ENCODE peak calls at places on chromosomes 12 and 14, in nine cellular contexts. Z, B, F, J, V, S, W, A and R are unnamed samples.

GRCh38 chr12:32437095-32437515 is 37.7 kb downstream of the FGD4 start:
- DNase-seq in Z (no peak), F (peak), B (no peak), A (peak), W (peak), V (no peak), J (peak), S (no peak), R (no peak)

GRCh38 chr12:105921872-105922669 is 216.7 kb downstream of the NUAK1 start:
- DNase-seq in Z (no peak), A (no peak), B (no peak), W (no peak), J (peak), F (no peak), S (no peak), V (no peak), R (no peak)

GRCh38 chr14:82482345-82482744 is 948.7 kb upstream of the SEL1L start:
- DNase-seq in A (no peak), J (no peak), F (no peak), S (no peak), B (no peak), V (no peak), W (no peak), Z (no peak), R (no peak)

GRCh38 chr12:2234951-2235350 is 182.2 kb downstream of the CACNA1C start:
- DNase-seq in F (no peak), J (no peak), V (no peak), B (no peak), S (no peak), A (no peak), Z (no peak), W (no peak), R (no peak)

GRCh38 chr12:127270193-127270592 is 996.8 kb upstream of the TMEM132C start:
- DNase-seq in B (no peak), Z (no peak), S (no peak), F (no peak), A (no peak), V (no peak), J (peak), W (no peak), R (peak)

GRCh38 chr14:36756221-36756620 is 94.6 kb downstream of the PAX9 start:
- DNase-seq in V (no peak), B (no peak), A (no peak), W (no peak), J (no peak), S (no peak), Z (no peak), F (no peak), R (no peak)

GRCh38 chr12:66755727-66756395 is 77.0 kb upstream of the GRIP1 start:
- DNase-seq in F (no peak), J (no peak), A (no peak), Z (no peak), S (no peak), V (no peak), B (no peak), W (no peak), R (peak)

GRCh38 chr12:132638541-132639408 is 20.2 kb downstream of the P2RX2 start:
- DNase-seq in W (peak), Z (no peak), S (peak), J (peak), B (peak), F (no peak), A (peak), V (no peak), R (no peak)

GRCh38 chr12:51368640-51369517 is 22.3 kb downstream of the GALNT6 start:
- DNase-seq in W (no peak), J (no peak), V (peak), Z (peak), B (peak), S (no peak), A (no peak), F (no peak), R (no peak)

GRCh38 chr12:125121095-125121494 is 55.9 kb downstream of the AACS start:
- DNase-seq in W (no peak), A (no peak), S (no peak), V (no peak), B (no peak), J (no peak), Z (no peak), F (no peak), R (no peak)

GRCh38 chr12:82047480-82047879 is 288.3 kb upstream of the PPFIA2 start:
- DNase-seq in V (no peak), J (no peak), F (no peak), Z (no peak), S (no peak), W (no peak), B (no peak), A (no peak), R (peak)

GRCh38 chr14:98498019-98498885 is 773.7 kb downstream of the BCL11B start:
- DNase-seq in J (no peak), Z (no peak), A (no peak), B (no peak), F (no peak), V (no peak), W (no peak), S (no peak), R (no peak)

GRCh38 chr12:106106129-106106566 is 32.6 kb downstream of the NUAK1 start:
- DNase-seq in Z (no peak), W (no peak), V (no peak), F (no peak), J (peak), S (peak), A (no peak), B (no peak), R (no peak)

GRCh38 chr12:119710941-119711551 is 43.1 kb downstream of the PRKAB1 start:
- DNase-seq in A (no peak), V (no peak), S (no peak), W (no peak), F (no peak), B (peak), Z (no peak), J (no peak), R (no peak)

GRCh38 chr14:20110438-20110837 is at the start of gene OR4K17:
- DNase-seq in F (no peak), V (no peak), W (no peak), B (no peak), S (no peak), A (no peak), J (no peak), Z (no peak), R (no peak)

GRCh38 chr12:18492372-18493025 is 231.2 kb downstream of the PIK3C2G start:
- DNase-seq in V (no peak), W (no peak), J (no peak), S (no peak), A (no peak), B (no peak), F (no peak), Z (no peak), R (no peak)

GRCh38 chr12:26787125-26787495 is 45.9 kb downstream of the ITPR2 start:
- DNase-seq in B (no peak), F (no peak), Z (no peak), A (no peak), V (no peak), S (peak), W (no peak), J (no peak), R (no peak)

GRCh38 chr12:46373303-46374182 is 970 bp upstream of the SLC38A2 start:
- DNase-seq in B (peak), Z (no peak), W (peak), A (no peak), J (no peak), V (peak), F (no peak), S (peak), R (no peak)

GRCh38 chr14:36241183-36241582 is 64.7 kb upstream of the PTCSC3 start:
- DNase-seq in A (no peak), V (no peak), Z (no peak), B (no peak), J (no peak), W (no peak), S (no peak), F (no peak), R (no peak)

GRCh38 chr14:24261256-24261968 is 1.6 kb downstream of the TGM1 start:
- DNase-seq in A (no peak), J (no peak), Z (no peak), S (no peak), W (no peak), F (no peak), B (no peak), V (no peak), R (no peak)

GRCh38 chr12:130878193-130879185 is 6.6 kb downstream of the RAN start:
- DNase-seq in Z (no peak), J (no peak), F (no peak), S (no peak), V (peak), W (no peak), A (no peak), B (peak), R (peak)

GRCh38 chr14:72907886-72908285 is 14.0 kb upstream of the DPF3 start:
- DNase-seq in B (no peak), J (no peak), F (no peak), V (peak), W (no peak), A (no peak), S (no peak), Z (no peak), R (no peak)

GRCh38 chr14:61218765-61219164 is 62.4 kb downstream of the TMEM30B start:
- DNase-seq in B (peak), A (no peak), F (no peak), S (peak), J (no peak), V (no peak), Z (no peak), W (no peak), R (no peak)

GRCh38 chr14:89899917-89900680 is 54.4 kb downstream of the EFCAB11 start:
- DNase-seq in A (no peak), J (no peak), W (peak), B (peak), V (peak), F (peak), Z (no peak), S (peak), R (no peak)

GRCh38 chr12:27226319-27226984 is 17.6 kb upstream of the STK38L start:
- DNase-seq in S (no peak), W (peak), A (no peak), V (no peak), F (no peak), Z (no peak), J (no peak), B (no peak), R (no peak)

GRCh38 chr12:75260316-75260715 is 50.7 kb upstream of the KCNC2 start:
- DNase-seq in J (no peak), A (no peak), Z (no peak), W (no peak), S (no peak), B (no peak), F (no peak), V (no peak), R (no peak)

GRCh38 chr14:75303415-75303814 is 24.8 kb downstream of the FOS start:
- DNase-seq in F (peak), V (peak), A (no peak), S (peak), W (peak), B (peak), Z (no peak), J (peak), R (peak)

GRCh38 chr12:112524676-112525425 is 106.1 kb downstream of the PTPN11 start:
- DNase-seq in J (peak), V (no peak), W (no peak), B (peak), S (no peak), A (no peak), F (no peak), Z (no peak), R (no peak)

GRCh38 chr12:28780096-28780495 is 369.0 kb upstream of the FAR2 start:
- DNase-seq in W (peak), F (no peak), S (no peak), V (no peak), B (no peak), A (peak), J (peak), Z (no peak), R (no peak)

GRCh38 chr12:115261691-115262398 is 577.9 kb upstream of the TBX3 start:
- DNase-seq in J (peak), B (no peak), F (no peak), A (no peak), V (no peak), Z (no peak), S (no peak), W (peak), R (no peak)

GRCh38 chr12:120055639-120056038 is 60.9 kb downstream of the RAB35 start:
- DNase-seq in B (no peak), A (no peak), Z (no peak), S (no peak), F (no peak), J (peak), W (peak), V (no peak), R (peak)

GRCh38 chr14:38755036-38755435 is 348.0 kb downstream of the SEC23A start:
- DNase-seq in A (no peak), W (no peak), Z (no peak), B (peak), J (no peak), S (no peak), V (no peak), F (no peak), R (no peak)

GRCh38 chr14:63717704-63718103 is 10.2 kb downstream of the SGPP1 start:
- DNase-seq in W (no peak), V (no peak), F (peak), A (no peak), Z (no peak), B (peak), S (peak), J (peak), R (no peak)

GRCh38 chr12:47882796-47883546 is 21.8 kb downstream of the VDR start:
- DNase-seq in J (no peak), Z (peak), F (no peak), S (peak), A (no peak), B (peak), W (no peak), V (no peak), R (no peak)

GRCh38 chr12:15956413-15957185 is 45.5 kb downstream of the DERA start:
- DNase-seq in S (no peak), B (no peak), A (no peak), Z (no peak), F (peak), V (no peak), J (no peak), W (no peak), R (no peak)

GRCh38 chr12:91225316-91225715 is 42.7 kb upstream of the DCN start:
- DNase-seq in S (no peak), A (no peak), J (no peak), F (no peak), B (no peak), V (no peak), W (no peak), Z (no peak), R (no peak)

GRCh38 chr12:109885616-109886015 is 5.3 kb upstream of the GLTP start:
- DNase-seq in A (no peak), B (no peak), S (no peak), J (peak), V (no peak), Z (no peak), F (no peak), W (no peak), R (no peak)

GRCh38 chr12:128771681-128772080 is 52.1 kb downstream of the SLC15A4 start:
- DNase-seq in A (no peak), S (no peak), B (no peak), V (no peak), J (no peak), Z (no peak), F (no peak), W (peak), R (peak)

GRCh38 chr14:69055125-69055524 is 76.0 kb upstream of the ACTN1 start:
- DNase-seq in F (no peak), A (no peak), Z (no peak), J (no peak), V (no peak), B (no peak), W (no peak), S (no peak), R (no peak)

GRCh38 chr14:69055973-69056372 is 76.9 kb upstream of the ACTN1 start:
- DNase-seq in W (no peak), S (no peak), J (no peak), A (no peak), F (no peak), B (no peak), Z (no peak), V (no peak), R (no peak)

GRCh38 chr14:69054030-69054429 is 74.9 kb upstream of the ACTN1 start:
- DNase-seq in A (no peak), J (no peak), F (no peak), S (no peak), W (no peak), B (no peak), V (no peak), Z (no peak), R (no peak)

GRCh38 chr14:69059658-69060648 is 80.9 kb upstream of the ACTN1 start:
- DNase-seq in W (no peak), F (no peak), S (no peak), A (no peak), V (no peak), B (no peak), J (peak), Z (no peak), R (no peak)

DNA sequence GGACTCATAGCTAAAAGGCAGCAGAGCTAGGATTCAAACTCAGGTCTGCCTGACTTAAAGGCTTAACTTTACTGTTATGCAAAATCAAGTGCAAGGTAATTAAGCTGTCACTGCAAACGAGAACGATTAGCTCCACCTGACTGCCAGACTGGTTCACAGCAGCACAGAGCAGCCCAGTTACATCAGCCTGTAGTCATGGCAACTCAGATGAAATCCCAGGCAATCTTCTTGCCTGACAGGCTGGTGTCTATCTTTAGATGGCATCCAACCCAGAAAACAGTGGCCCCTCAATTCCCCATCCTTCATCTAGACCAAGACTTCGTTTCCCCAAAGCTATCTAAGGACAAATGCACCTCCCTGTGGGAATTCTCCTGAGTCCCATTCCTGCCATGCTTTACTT is 77.3 kb upstream of the ACTN1 start:
- DNase-seq in J (no peak), V (no peak), W (no peak), S (peak), F (peak), Z (no peak), A (no peak), B (peak), R (peak)
- TF ChIP-seq REST in J (no peak), V (no peak), W (no peak), S (no peak), F (no peak), Z (no peak), A (no peak), B (no peak), R (no peak)

GRCh38 chr12:40105515-40106201 is at the start of gene SLC2A13:
- DNase-seq in B (peak), S (peak), A (no peak), W (peak), F (peak), V (peak), Z (no peak), J (peak), R (peak)
- TF ChIP-seq CTCF in B (no peak), S (no peak), A (no peak), W (no peak), F (no peak), V (no peak), Z (no peak), J (no peak), R (no peak)

GRCh38 chr14:93543766-93544165 is 113.0 kb downstream of the UNC79 start:
- DNase-seq in V (peak), B (peak), Z (no peak), S (peak), F (peak), J (peak), A (no peak), W (peak), R (no peak)
- TF ChIP-seq REST in V (no peak), B (no peak), Z (no peak), S (no peak), F (no peak), J (no peak), A (no peak), W (no peak), R (no peak)

DNA sequence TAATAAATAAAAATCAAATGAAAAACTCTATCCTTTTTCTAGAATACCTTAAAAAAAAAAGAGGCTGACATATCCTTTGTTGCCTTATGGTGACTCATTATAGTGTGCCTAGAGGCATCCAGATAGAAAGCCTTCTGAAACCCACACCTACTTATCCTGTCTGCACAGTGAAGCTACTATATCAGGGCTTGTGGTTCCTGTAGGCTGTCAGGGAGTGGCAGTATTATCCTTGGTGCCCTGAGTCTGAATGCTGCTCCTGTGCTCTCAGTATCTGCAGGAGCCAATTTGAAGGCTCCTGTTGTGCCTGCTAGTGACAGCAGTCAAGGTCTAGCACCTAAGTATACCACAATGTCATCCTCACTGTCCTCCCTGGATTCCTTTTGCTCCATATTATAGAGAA is 168.4 kb upstream of the AVPR1A start:
- DNase-seq in A (no peak), W (no peak), B (peak), S (no peak), V (no peak), Z (no peak), J (peak), F (peak), R (no peak)
- TF ChIP-seq CTCF in A (no peak), W (no peak), B (peak), S (no peak), V (no peak), Z (no peak), J (no peak), F (peak), R (no peak)

DNA sequence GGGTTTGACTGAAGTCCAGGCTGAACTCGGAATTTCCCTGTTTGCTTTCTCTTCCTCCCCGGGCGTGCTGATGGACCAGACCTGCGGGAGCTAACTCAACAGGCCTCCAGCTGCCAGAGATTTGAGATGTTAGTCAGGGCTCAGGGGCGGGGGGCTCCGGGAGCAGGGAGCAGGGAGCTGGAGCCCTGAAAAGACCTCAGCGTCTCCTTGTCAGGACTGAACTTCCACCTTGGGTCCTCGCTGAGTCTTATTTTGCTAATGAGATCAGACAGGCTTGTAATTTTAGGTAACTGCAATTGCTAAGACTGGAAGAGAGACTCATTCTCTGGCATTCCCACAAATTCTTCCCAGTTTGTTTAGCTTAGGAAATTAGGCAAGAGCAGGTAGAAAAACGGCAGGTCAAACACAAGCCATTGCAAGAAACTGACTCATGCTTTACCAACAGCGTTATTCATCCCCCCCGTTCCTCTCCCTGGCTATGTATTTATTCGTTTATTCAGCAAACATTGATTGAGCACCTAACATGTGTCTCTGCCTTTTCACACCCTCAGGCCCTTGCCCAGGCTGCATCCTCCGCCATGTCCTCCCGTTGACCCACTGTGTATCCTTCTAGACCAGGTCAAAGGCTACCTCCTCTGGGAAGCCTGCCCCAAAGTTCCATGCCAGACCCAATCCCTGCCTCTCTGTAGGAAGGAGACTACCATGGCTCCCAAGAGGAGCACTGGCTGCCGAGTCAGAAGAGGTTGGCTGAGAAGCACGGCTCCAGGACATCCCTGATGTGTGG is 80.4 kb upstream of the DIO3 start:
- DNase-seq in B (no peak), Z (no peak), W (peak), V (no peak), J (peak), F (no peak), S (no peak), A (peak), R (no peak)
- TF ChIP-seq REST in B (no peak), Z (no peak), W (no peak), V (no peak), J (no peak), F (no peak), S (no peak), A (no peak), R (no peak)